ENCODE peak calls at places on chromosomes 2 and 18, in four cellular contexts. P, D, N and A are unnamed samples.

GRCh38 chr2:150424361-150424760 is 63.1 kb downstream of the RND3 start:
- DNase-seq in P (no peak), D (no peak), N (no peak), A (no peak)

GRCh38 chr2:33477473-33478468 is 1.3 kb downstream of the RASGRP3 start:
- DNase-seq in P (no peak), D (no peak), N (no peak), A (no peak)

GRCh38 chr2:242004223-242004901 is 134.8 kb downstream of the RTP5 start:
- DNase-seq in P (no peak), D (no peak), N (no peak), A (no peak)

GRCh38 chr18:8765692-8766463 is 60.5 kb downstream of the MTCL1 start:
- DNase-seq in P (no peak), D (no peak), N (no peak), A (peak)

GRCh38 chr18:69400976-69401474 is 337 bp downstream of the DOK6 start:
- DNase-seq in P (no peak), D (no peak), N (peak), A (peak)

GRCh38 chr2:3024401-3024935 is 353.1 kb downstream of the EIPR1 start:
- DNase-seq in P (no peak), D (no peak), N (no peak), A (no peak)

GRCh38 chr18:31719363-31720006 is 35.1 kb upstream of the B4GALT6 start:
- DNase-seq in P (no peak), D (no peak), N (no peak), A (no peak)

GRCh38 chr2:145593991-145594702 is 1074.2 kb upstream of the ZEB2 start:
- DNase-seq in P (no peak), D (peak), N (no peak), A (peak)

GRCh38 chr18:74840492-74841167 is 243.0 kb downstream of the ZNF407 start:
- DNase-seq in P (no peak), D (peak), N (no peak), A (peak)

GRCh38 chr2:174633621-174633927 is 36.0 kb upstream of the WIPF1 start:
- DNase-seq in P (no peak), D (no peak), N (no peak), A (peak)

GRCh38 chr2:75200140-75200985 is 1.0 kb upstream of the TACR1 start:
- DNase-seq in P (no peak), D (peak), N (peak), A (peak)

GRCh38 chr18:31252522-31252921 is 65.4 kb upstream of the DSG1 start:
- DNase-seq in P (no peak), D (no peak), N (no peak), A (no peak)

GRCh38 chr2:221124542-221125235 is 447.4 kb downstream of the EPHA4 start:
- DNase-seq in P (no peak), D (peak), N (no peak), A (no peak)

GRCh38 chr18:51135361-51135760 is 62.1 kb downstream of the MEX3C start:
- DNase-seq in P (no peak), D (peak), N (no peak), A (peak)